ENCODE peak calls at places on chromosomes 16 and 17, in eight cellular contexts. T is SHP77; F is iPS-NIHi11; U is neural crest cell; D is left cardiac atrium; M is non-pigmented ciliary epithelial cell; C is SW480; I is activated T-helper 1 cell treated with anti-CD3 and anti-CD28 coated beads, Interleukin-12 subunit alpha, Interleukin-12 subunit beta, Interleukin-2, Interleukin-4 antibody, amounts not matched to agents 30 ng/mL and 10 ng/mL and 1 ng/mL, durations not matched to agents 14 hours and 24 hours and 36 hours. P is an unnamed sample.

GRCh38 chr17:51921500-51921899 is 237.0 kb downstream of the CA10 start:
- DNase-seq in T (no peak), F (peak), U (no peak), D (no peak), M (no peak), C (no peak), I (no peak), P (no peak)

GRCh38 chr16:48451323-48451722 is 66.1 kb upstream of the SIAH1 start:
- DNase-seq in T (no peak), F (no peak), U (no peak), D (no peak), M (no peak), C (no peak), I (no peak), P (no peak)

GRCh38 chr17:67718325-67718941 is 697 bp downstream of the NOL11 start:
- DNase-seq in T (no peak), F (no peak), U (no peak), D (no peak), M (no peak), C (peak), I (peak), P (no peak)

GRCh38 chr16:68910051-68910450 is 66.7 kb downstream of the TANGO6 start:
- DNase-seq in T (no peak), F (no peak), U (peak), D (no peak), M (no peak), C (no peak), I (no peak), P (no peak)

GRCh38 chr16:49269231-49269630 is 12.4 kb downstream of the CBLN1 start:
- DNase-seq in T (no peak), F (no peak), U (no peak), D (no peak), M (no peak), C (no peak), I (no peak), P (no peak)

GRCh38 chr17:64499805-64500486 is 3.1 kb upstream of the POLG2 start:
- DNase-seq in T (no peak), F (no peak), U (no peak), D (no peak), M (no peak), C (no peak), I (no peak), P (no peak)

GRCh38 chr16:25155553-25156460 is 44.3 kb downstream of the LCMT1 start:
- DNase-seq in T (no peak), F (no peak), U (no peak), D (no peak), M (no peak), C (no peak), I (no peak), P (no peak)

GRCh38 chr17:63033142-63033541 is 67.1 kb downstream of the TANC2 start:
- DNase-seq in T (no peak), F (peak), U (no peak), D (no peak), M (no peak), C (no peak), I (no peak), P (no peak)

GRCh38 chr17:7306911-7307685 is at the start of gene EIF5A:
- DNase-seq in T (peak), F (peak), U (peak), D (peak), M (peak), C (peak), I (peak), P (peak)

GRCh38 chr16:81198635-81199034 is 39.9 kb upstream of the BCO1 start:
- DNase-seq in T (no peak), F (no peak), U (no peak), D (no peak), M (no peak), C (peak), I (no peak), P (no peak)

P was measured in right cardiac atrium.